ENCODE peak calls at places on chromosome 17, in four cellular contexts. U, P, Q and L are unnamed samples.

GRCh38 chr17:79923974-79924638 is 84.9 kb upstream of the CBX4 start:
- DNase-seq in P (peak; percentile 74), U (peak; percentile 50), Q (no peak), L (peak; percentile 67)

GRCh38 chr17:6461792-6462524 is 17.7 kb downstream of the PIMREG start:
- DNase-seq in U (no peak), Q (no peak), P (no peak), L (no peak)

GRCh38 chr17:43576563-43577229 is 30.6 kb upstream of the ETV4 start:
- DNase-seq in P (peak; percentile 93), Q (peak; percentile 49), U (peak; percentile 73), L (peak; percentile 88)

GRCh38 chr17:69286257-69286656 is 40.7 kb downstream of the ABCA5 start:
- DNase-seq in Q (no peak), U (no peak), P (no peak), L (no peak)

GRCh38 chr17:19978206-19978802 is 676 bp upstream of the AKAP10 start:
- DNase-seq in Q (peak; percentile 13), P (no peak), U (no peak), L (no peak)

GRCh38 chr17:52297230-52298010 is 138.9 kb upstream of the CA10 start:
- DNase-seq in Q (no peak), P (no peak), U (no peak), L (peak; percentile 5)

GRCh38 chr17:58121925-58122324 is 26.3 kb upstream of the OR4D1 start:
- DNase-seq in P (peak; percentile 22), Q (no peak), U (no peak), L (peak; percentile 56)

GRCh38 chr17:80847506-80848230 is 144.0 kb upstream of the CHMP6 start:
- DNase-seq in U (no peak), P (peak; percentile 71), Q (no peak), L (no peak)

GRCh38 chr17:38560503-38561318 is 45.0 kb downstream of the SRCIN1 start:
- DNase-seq in P (no peak), Q (no peak), U (no peak), L (no peak)

GRCh38 chr17:29982991-29983390 is 41.6 kb downstream of the EFCAB5 start:
- DNase-seq in Q (no peak), U (no peak), P (no peak), L (no peak)

GRCh38 chr17:40819528-40820125 is 2.8 kb downstream of the KRT10 start:
- DNase-seq in Q (no peak), U (no peak), P (peak; percentile 15), L (peak; percentile 28)

GRCh38 chr17:40268141-40268712 is 19.5 kb upstream of the CDC6 start:
- DNase-seq in Q (no peak), P (no peak), U (no peak), L (peak; percentile 75)

GRCh38 chr17:44078412-44078811 is 7.9 kb downstream of the G6PC3 start:
- DNase-seq in P (no peak), Q (no peak), U (no peak), L (no peak)

GRCh38 chr17:27512511-27513346 is 56.5 kb downstream of the KSR1 start:
- DNase-seq in Q (no peak), U (no peak), P (no peak), L (no peak)

GRCh38 chr17:16434662-16435061 is 19.3 kb downstream of the TRPV2 start:
- DNase-seq in Q (no peak), U (no peak), P (no peak), L (no peak)

GRCh38 chr17:83100220-83100852 is 20.9 kb downstream of the METRNL start:
- DNase-seq in U (no peak), P (no peak), Q (no peak), L (no peak)

GRCh38 chr17:41793749-41794602 is 7.5 kb upstream of the JUP start:
- DNase-seq in U (no peak), Q (no peak), P (peak; percentile 22), L (peak; percentile 54)

GRCh38 chr17:28904800-28905199 is 1.9 kb upstream of the DHRS13 start:
- DNase-seq in U (no peak), P (no peak), Q (no peak), L (no peak)

GRCh38 chr17:11780621-11781020 is 182.4 kb downstream of the DNAH9 start:
- DNase-seq in Q (no peak), U (no peak), P (no peak), L (no peak)

GRCh38 chr17:82588266-82589175 is 59.7 kb downstream of the WDR45B start:
- DNase-seq in Q (no peak), P (no peak), U (no peak), L (no peak)

GRCh38 chr17:70772761-70773160 is 603.4 kb downstream of the KCNJ2 start:
- DNase-seq in U (no peak), Q (no peak), P (no peak), L (no peak)

GRCh38 chr17:35404360-35404759 is 27.9 kb downstream of the SLFN12 start:
- DNase-seq in Q (no peak), U (no peak), P (no peak), L (peak; percentile 8)

GRCh38 chr17:45429338-45430005 is 3.2 kb downstream of the ARHGAP27 start:
- DNase-seq in U (no peak), P (no peak), Q (no peak), L (no peak)

GRCh38 chr17:15185625-15185991 is 79.5 kb downstream of the PMP22 start:
- DNase-seq in Q (no peak), P (no peak), U (no peak), L (no peak)

GRCh38 chr17:77395609-77396008 is 254.8 kb downstream of the SEC14L1 start:
- DNase-seq in P (no peak), U (no peak), Q (no peak), L (no peak)
- TF ChIP-seq BRCA1 in P (no peak), U (no peak), Q (no peak), L (no peak)

DNA sequence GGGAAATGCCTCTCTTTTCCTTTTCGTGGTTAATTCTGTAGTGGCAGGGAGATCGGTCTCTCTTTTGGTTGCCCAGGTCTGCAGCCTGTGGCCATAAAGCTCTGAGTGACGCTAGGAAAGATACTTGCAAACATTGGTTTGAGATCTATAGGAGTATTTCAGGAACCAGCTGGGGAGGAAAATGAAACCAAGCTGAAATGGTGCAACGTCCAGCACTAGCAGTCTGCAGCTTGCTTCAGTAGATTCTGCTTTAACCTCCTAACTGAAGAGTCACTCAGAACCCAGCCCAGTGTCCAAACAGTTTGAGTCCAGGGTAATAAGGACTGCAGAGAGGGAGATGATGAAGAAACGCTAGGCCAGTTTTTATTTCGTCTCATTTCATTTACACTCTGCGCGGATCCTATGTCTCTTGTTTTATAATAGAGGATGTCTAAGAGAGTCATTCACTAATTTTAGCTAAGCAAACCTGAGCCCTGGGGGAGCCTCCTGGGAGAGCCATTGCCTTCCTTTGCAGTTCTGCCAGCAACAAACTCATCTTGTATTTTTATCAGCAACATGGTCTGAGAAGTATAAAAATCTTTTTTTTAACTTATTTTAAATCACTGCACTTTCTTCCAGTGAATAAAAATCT is 12.0 kb downstream of the SP2 start:
- DNase-seq in P (no peak), U (no peak), Q (no peak), L (no peak)
- H3K4me3 ChIP-seq in P (no peak overlapping the region), U (no peak overlapping the region), Q (no peak overlapping the region), L (no peak overlapping the region)

GRCh38 chr17:2106308-2106707 is 51.4 kb downstream of the HIC1 start:
- DNase-seq in Q (no peak), P (no peak), U (no peak), L (no peak)

GRCh38 chr17:2102931-2103398 is 48.1 kb downstream of the HIC1 start:
- DNase-seq in Q (no peak), P (no peak), U (no peak), L (no peak)

GRCh38 chr17:2105663-2106062 is 50.8 kb downstream of the HIC1 start:
- DNase-seq in P (no peak), Q (no peak), U (no peak), L (no peak)

GRCh38 chr17:2103456-2103855 is 48.6 kb downstream of the HIC1 start:
- DNase-seq in U (no peak), P (no peak), Q (no peak), L (no peak)

DNA sequence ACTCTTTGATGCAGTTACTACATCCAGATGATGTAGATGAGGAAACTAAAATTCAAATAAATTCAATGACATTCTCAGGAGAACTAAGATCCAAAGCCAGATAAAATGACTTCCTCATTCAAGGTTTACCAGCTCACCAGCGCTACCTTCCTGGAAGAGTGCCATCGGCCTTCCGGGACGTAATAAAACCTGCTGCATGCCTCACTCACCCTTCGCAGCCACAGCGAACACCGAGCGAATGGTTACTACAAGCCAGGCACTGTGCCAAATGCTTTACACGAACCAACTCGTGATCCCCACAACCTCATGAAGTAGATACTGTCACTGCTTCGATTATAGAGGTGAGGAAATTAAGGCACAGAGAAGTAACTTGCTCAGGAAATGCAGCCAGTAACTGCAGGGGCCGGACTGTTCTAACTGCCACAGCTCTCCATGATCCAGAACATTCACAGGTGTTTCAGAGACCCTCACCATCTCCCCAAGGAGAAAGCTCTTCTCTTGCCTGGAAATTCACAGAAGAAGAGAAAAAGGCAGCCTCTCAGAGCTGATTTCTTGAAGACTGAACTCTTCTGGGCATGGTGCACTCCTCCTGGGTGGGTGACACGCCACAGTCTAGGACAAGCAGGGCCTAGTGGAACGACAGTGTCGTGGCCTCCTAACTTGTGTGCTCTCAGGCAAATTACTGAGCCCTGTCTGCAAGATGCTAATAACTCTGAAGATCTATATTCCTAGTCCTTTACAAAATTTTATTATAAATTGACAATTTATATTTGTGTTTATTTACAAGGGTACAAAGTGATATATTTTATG is 46.8 kb downstream of the HIC1 start:
- DNase-seq in P (no peak), U (no peak), Q (no peak), L (no peak)
- TF ChIP-seq BRCA1 in P (no peak), U (no peak), Q (no peak), L (no peak)

DNA sequence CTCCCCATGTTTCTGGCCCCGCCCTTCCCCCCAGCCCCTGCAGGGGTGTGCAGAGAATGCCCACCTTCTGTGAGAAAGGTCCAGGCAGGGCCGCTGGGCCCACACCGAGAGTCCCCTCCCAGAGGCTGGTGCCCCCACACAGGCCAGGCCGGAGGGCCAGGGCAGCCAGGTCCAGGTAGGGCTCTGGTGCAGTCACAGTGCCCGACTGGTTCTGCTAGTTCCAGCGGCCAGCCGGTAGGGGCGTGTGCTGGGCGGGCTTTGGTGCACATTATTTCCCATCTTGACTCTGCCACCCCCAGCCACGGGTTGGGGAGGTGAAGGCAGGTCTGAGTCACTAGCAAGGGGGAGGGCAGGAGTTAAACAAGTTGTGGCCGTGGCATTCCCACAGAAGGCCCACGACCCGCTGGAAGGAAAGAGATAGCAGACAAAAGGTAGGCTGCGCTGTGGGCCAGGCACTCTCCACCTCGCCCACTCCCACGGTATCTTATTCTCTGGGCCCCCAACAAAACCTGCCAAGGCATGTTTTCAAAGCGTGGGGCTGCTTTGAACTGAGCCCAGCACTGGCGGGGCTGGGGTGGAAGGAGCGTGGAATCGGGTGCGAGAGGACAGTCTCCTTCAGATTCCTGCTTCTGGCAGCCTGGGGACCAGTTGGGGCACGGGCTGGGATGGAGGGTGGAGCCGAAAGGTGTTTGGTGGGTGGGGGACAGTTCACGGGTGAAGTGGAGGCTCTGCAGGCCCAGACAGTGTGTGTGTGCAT is 1.9 kb downstream of the EPN3 start:
- DNase-seq in U (no peak), P (peak; percentile 63), Q (no peak), L (no peak)
- H3K4me3 ChIP-seq in U (peak overlapping the region; percentile 73), P (no peak overlapping the region), Q (no peak overlapping the region), L (no peak overlapping the region)

DNA sequence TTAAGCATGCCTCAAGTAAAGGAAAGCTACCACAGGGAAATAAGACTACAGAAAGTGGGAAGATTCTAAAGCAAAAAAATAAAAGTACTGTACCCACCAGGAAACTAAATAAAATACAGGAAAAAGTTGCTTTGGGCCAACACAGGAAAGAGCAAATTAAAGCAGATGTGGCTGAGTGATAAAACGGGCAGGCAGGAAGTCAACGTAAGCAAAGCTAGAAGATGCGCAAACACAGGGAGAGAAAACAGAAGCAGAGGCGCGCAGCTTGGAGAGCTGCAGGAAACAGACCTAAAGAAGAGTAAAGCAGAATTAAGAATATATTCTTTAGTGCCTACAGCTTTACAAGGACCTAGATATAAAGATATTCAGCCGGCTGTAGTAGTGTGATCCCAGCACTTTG is 21.7 kb downstream of the USP36 start:
- DNase-seq in U (no peak), P (no peak), Q (no peak), L (no peak)
- TF ChIP-seq BRCA1 in U (no peak), P (no peak), Q (no peak), L (no peak)